ENCODE peak calls at places on chromosomes 12 and 14, in five cellular contexts. X is SK-MEL-5; T is aorta; C is T-helper 1 cell; W is stimulated activated naive B cell treated with anti-CD40 and anti-IgM and Interleukin-4, amounts not matched to agents 10 μg/mL and 1 μg/mL and 100 μg/mL, for 72 hours. Q is an unnamed sample.

GRCh38 chr12:4780624-4781023 is 60.4 kb downstream of the GALNT8 start:
- DNase-seq in X (no peak), T (peak), C (no peak), W (no peak), Q (no peak)

GRCh38 chr14:92603309-92604257 is 90.0 kb downstream of the RIN3 start:
- DNase-seq in X (peak), T (peak), C (peak), W (no peak), Q (no peak)

GRCh38 chr14:85764809-85765208 is 234.9 kb downstream of the FLRT2 start:
- DNase-seq in X (peak), T (peak), C (no peak), W (no peak), Q (no peak)

GRCh38 chr14:100537701-100538565 is 49.3 kb downstream of the BEGAIN start:
- DNase-seq in X (no peak), T (peak), C (no peak), W (no peak), Q (no peak)

GRCh38 chr14:88962356-88962755 is 137.9 kb downstream of the TTC8 start:
- DNase-seq in X (no peak), T (no peak), C (no peak), W (no peak), Q (no peak)

GRCh38 chr14:94113073-94113472 is 2.5 kb downstream of the IFI27 start:
- DNase-seq in X (no peak), T (no peak), C (no peak), W (no peak), Q (no peak)

GRCh38 chr14:28599605-28600004 is 167.0 kb upstream of the FOXG1 start:
- DNase-seq in X (no peak), T (no peak), C (no peak), W (no peak), Q (no peak)

GRCh38 chr12:28292699-28293098 is 102.4 kb downstream of the CCDC91 start:
- DNase-seq in X (no peak), T (no peak), C (no peak), W (no peak), Q (no peak)

GRCh38 chr12:93954160-93955112 is 193.9 kb upstream of the PLXNC1 start:
- DNase-seq in X (no peak), T (peak), C (no peak), W (no peak), Q (no peak)

GRCh38 chr14:42277840-42278239 is 671.2 kb downstream of the LRFN5 start:
- DNase-seq in X (no peak), T (no peak), C (no peak), W (no peak), Q (no peak)

GRCh38 chr14:100056964-100057817 is 8.0 kb upstream of the EVL start:
- DNase-seq in X (peak), T (no peak), C (no peak), W (no peak), Q (peak)

GRCh38 chr12:45762185-45763110 is 32.9 kb downstream of the ARID2 start:
- DNase-seq in X (peak), T (no peak), C (no peak), W (no peak), Q (peak)

GRCh38 chr14:99691111-99691885 is 7.2 kb downstream of the CYP46A1 start:
- DNase-seq in X (no peak), T (peak), C (no peak), W (no peak), Q (no peak)

GRCh38 chr14:51681411-51681810 is 29.7 kb downstream of the FRMD6 start:
- DNase-seq in X (no peak), T (no peak), C (no peak), W (no peak), Q (no peak)

GRCh38 chr12:98399532-98399931 is 115.9 kb upstream of the TMPO start:
- DNase-seq in X (peak), T (no peak), C (peak), W (no peak), Q (no peak)

GRCh38 chr12:84375472-84375871 is 537.1 kb downstream of the SLC6A15 start:
- DNase-seq in X (no peak), T (no peak), C (no peak), W (no peak), Q (no peak)

GRCh38 chr14:72909163-72909562 is 15.3 kb upstream of the DPF3 start:
- DNase-seq in X (no peak), T (no peak), C (no peak), W (no peak), Q (no peak)

GRCh38 chr12:123139926-123140674 is 10.8 kb downstream of the PITPNM2 start:
- DNase-seq in X (no peak), T (peak), C (no peak), W (no peak), Q (no peak)

GRCh38 chr12:107125833-107126232 is 32.5 kb upstream of the CRY1 start:
- DNase-seq in X (no peak), T (no peak), C (no peak), W (no peak), Q (no peak)

GRCh38 chr14:20460458-20461229 is 590 bp downstream of the PIP4P1 start:
- DNase-seq in X (no peak), T (no peak), C (peak), W (peak), Q (peak)

GRCh38 chr14:20612403-20612802 is 21.2 kb upstream of the RNASE12 start:
- DNase-seq in X (no peak), T (no peak), C (no peak), W (no peak), Q (peak)

GRCh38 chr14:21267886-21268611 is 1.2 kb downstream of the HNRNPC start:
- DNase-seq in X (no peak), T (no peak), C (no peak), W (no peak), Q (no peak)

GRCh38 chr12:32302218-32302826 is 97.0 kb upstream of the FGD4 start:
- DNase-seq in X (peak), T (no peak), C (no peak), W (peak), Q (peak)

GRCh38 chr14:23022849-23023499 is 11.7 kb downstream of the PSMB5 start:
- DNase-seq in X (no peak), T (no peak), C (no peak), W (no peak), Q (no peak)

GRCh38 chr12:68903511-68903910 is 29.5 kb downstream of the CPM start:
- DNase-seq in X (no peak), T (no peak), C (no peak), W (no peak), Q (no peak)

GRCh38 chr14:29937116-29937515 is 9.5 kb upstream of the PRKD1 start:
- DNase-seq in X (no peak), T (no peak), C (no peak), W (no peak), Q (no peak)

GRCh38 chr14:71166434-71166833 is 259.2 kb downstream of the PCNX1 start:
- DNase-seq in X (peak), T (no peak), C (no peak), W (no peak), Q (no peak)

GRCh38 chr14:71713061-71713850 is 219.0 kb upstream of the RGS6 start:
- DNase-seq in X (peak), T (no peak), C (no peak), W (no peak), Q (no peak)

GRCh38 chr12:102172436-102172835 is 25.2 kb downstream of the PMCH start:
- DNase-seq in X (no peak), T (no peak), C (no peak), W (no peak), Q (no peak)

GRCh38 chr14:94143239-94143638 is 13.8 kb upstream of the IFI27L2 start:
- DNase-seq in X (peak), T (no peak), C (no peak), W (no peak), Q (no peak)

GRCh38 chr12:58803893-58804292 is 116.4 kb downstream of the LRIG3 start:
- DNase-seq in X (no peak), T (no peak), C (no peak), W (no peak), Q (no peak)

GRCh38 chr12:16524378-16524777 is 81.6 kb downstream of the LMO3 start:
- DNase-seq in X (no peak), T (no peak), C (no peak), W (no peak), Q (no peak)

GRCh38 chr12:109764123-109764522 is 50.5 kb downstream of the FAM222A start:
- DNase-seq in X (peak), T (peak), C (no peak), W (no peak), Q (no peak)

GRCh38 chr12:49097381-49097780 is 2.8 kb upstream of the DHH start:
- DNase-seq in X (no peak), T (no peak), C (no peak), W (no peak), Q (no peak)

GRCh38 chr14:99124482-99125104 is 147.4 kb downstream of the BCL11B start:
- DNase-seq in X (peak), T (peak), C (no peak), W (no peak), Q (no peak)

GRCh38 chr14:94028450-94028826 is 2.3 kb downstream of the OTUB2 start:
- DNase-seq in X (no peak), T (no peak), C (no peak), W (no peak), Q (no peak)

GRCh38 chr14:34593740-34594375 is 36.1 kb downstream of the SNX6 start:
- DNase-seq in X (no peak), T (peak), C (no peak), W (no peak), Q (no peak)

GRCh38 chr14:81301371-81301770 is 80.6 kb upstream of the GTF2A1 start:
- DNase-seq in X (no peak), T (no peak), C (no peak), W (no peak), Q (no peak)